ENCODE peak calls at places on chromosome 10, in six cellular contexts. A is GM12864, U is nephron progenitor cell, R is HFFc6, H is AG04450, Q is fibroblast of villous mesenchyme. B is an unnamed sample.
A peak's percentile ranks its signal among the peaks of the same experiment; 100 is the strongest.

GRCh38 chr10:77959384-77959783 is 32.8 kb upstream of the DLG5 start:
- DNase-seq in A (no peak), H (no peak), R (no peak), U (no peak), Q (no peak), B (no peak)

GRCh38 chr10:86410542-86411124 is 44.0 kb upstream of the GRID1 start:
- DNase-seq in A (no peak), H (peak; percentile 37), U (no peak), R (peak; percentile 89), Q (peak; percentile 49), B (peak; percentile 69)

GRCh38 chr10:123742751-123743440 is 76.7 kb downstream of the GPR26 start:
- DNase-seq in H (no peak), A (no peak), R (no peak), U (no peak), Q (no peak), B (no peak)

GRCh38 chr10:48996-49395 is at the start of gene TUBB8:
- DNase-seq in Q (no peak), A (no peak), R (no peak), H (no peak), U (no peak), B (no peak)

GRCh38 chr10:61847640-61848039 is 53.9 kb upstream of the ARID5B start:
- DNase-seq in Q (no peak), H (no peak), U (no peak), A (no peak), R (no peak), B (no peak)

GRCh38 chr10:46787321-46787615 is 124.0 kb upstream of the PTPN20 start:
- DNase-seq in A (no peak), Q (peak; percentile 48), H (no peak), R (peak; percentile 64), U (peak; percentile 3), B (no peak)

GRCh38 chr10:4260483-4260882 is 475.5 kb upstream of the KLF6 start:
- DNase-seq in U (no peak), Q (peak; percentile 91), R (no peak), A (no peak), H (no peak), B (no peak)

GRCh38 chr10:25028711-25029110 is 12.3 kb downstream of the THNSL1 start:
- DNase-seq in A (no peak), H (no peak), U (no peak), R (no peak), Q (no peak), B (no peak)

GRCh38 chr10:73891585-73891984 is 17.2 kb upstream of the CAMK2G start:
- DNase-seq in R (no peak), H (no peak), U (no peak), A (no peak), Q (no peak), B (no peak)

GRCh38 chr10:87092861-87093460 is 1.7 kb downstream of the GLUD1 start:
- DNase-seq in Q (peak; percentile 74), A (no peak), R (peak; percentile 41), H (no peak), U (no peak), B (no peak)

GRCh38 chr10:102502029-102502336 is 529 bp downstream of the ACTR1A start:
- DNase-seq in H (peak; percentile 99), A (peak; percentile 98), U (peak; percentile 99), Q (peak; percentile 100), R (peak; percentile 100), B (peak; percentile 94)

GRCh38 chr10:87589653-87590052 is 70.0 kb upstream of the PAPSS2 start:
- DNase-seq in U (no peak), A (no peak), H (peak; percentile 16), Q (no peak), R (peak; percentile 66), B (peak; percentile 70)

GRCh38 chr10:112678581-112678980 is 231.6 kb downstream of the VTI1A start:
- DNase-seq in U (no peak), A (no peak), R (no peak), H (no peak), Q (peak; percentile 4), B (no peak)

GRCh38 chr10:121556918-121557573 is 41.2 kb downstream of the FGFR2 start:
- DNase-seq in H (no peak), R (no peak), Q (peak; percentile 1), U (no peak), A (no peak), B (no peak)

GRCh38 chr10:4086041-4086886 is 301.3 kb upstream of the KLF6 start:
- DNase-seq in Q (no peak), A (no peak), R (no peak), H (no peak), U (no peak), B (no peak)

GRCh38 chr10:113683300-113683699 is 3.6 kb downstream of the CASP7 start:
- DNase-seq in H (no peak), R (no peak), Q (no peak), A (no peak), U (no peak), B (no peak)

GRCh38 chr10:23535381-23535780 is 96.5 kb downstream of the OTUD1 start:
- DNase-seq in U (no peak), A (no peak), R (no peak), Q (no peak), H (no peak), B (no peak)
- TF ChIP-seq CTCF in U (no peak), A (no peak), R (no peak), Q (no peak), H (no peak), B (no peak)

GRCh38 chr10:48309711-48310226 is 3.3 kb downstream of the MAPK8 start:
- DNase-seq in H (no peak), Q (peak; percentile 34), R (peak; percentile 77), A (no peak), U (no peak), B (no peak)
- TF ChIP-seq CTCF in H (peak; percentile 9), Q (peak; percentile 7), R (peak; percentile 58), A (peak; percentile 39), U (no peak), B (peak; percentile 4)

GRCh38 chr10:100866010-100866409 is 46.8 kb upstream of the SLF2 start:
- DNase-seq in Q (no peak), R (no peak), A (no peak), U (no peak), H (no peak), B (no peak)

GRCh38 chr10:100868391-100868790 is 44.4 kb upstream of the SLF2 start:
- DNase-seq in R (no peak), U (no peak), A (no peak), H (no peak), Q (no peak), B (no peak)

GRCh38 chr10:100864981-100865380 is 47.8 kb upstream of the SLF2 start:
- DNase-seq in A (no peak), U (no peak), Q (no peak), H (no peak), R (no peak), B (no peak)

GRCh38 chr10:100867564-100867963 is 45.2 kb upstream of the SLF2 start:
- DNase-seq in R (no peak), A (no peak), U (no peak), Q (no peak), H (no peak), B (no peak)

DNA sequence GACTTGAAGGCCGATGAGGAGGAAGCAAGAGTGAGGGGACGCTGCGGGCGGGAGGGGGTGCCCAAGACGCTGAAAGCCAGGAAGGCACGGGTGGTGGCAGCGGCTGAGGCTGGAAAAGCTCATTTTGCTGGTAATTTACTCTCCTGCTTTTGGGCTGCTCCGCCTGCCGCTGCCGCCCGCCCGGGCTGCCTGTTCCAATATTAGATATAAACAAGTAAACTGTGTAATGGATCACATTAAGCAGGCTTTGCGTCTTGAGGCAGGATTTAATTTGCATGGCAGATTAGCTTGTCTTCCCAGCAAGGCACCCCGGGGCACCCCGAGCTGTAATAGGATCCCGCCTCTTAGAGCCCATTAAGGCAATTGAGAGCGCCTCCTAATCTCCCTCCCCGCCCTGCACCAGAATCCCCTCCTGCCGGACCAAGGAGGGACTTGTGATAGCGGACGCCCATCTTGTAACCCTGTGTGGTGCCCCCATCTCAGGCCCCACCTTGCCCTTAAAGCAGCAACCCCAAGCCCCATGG is 46.1 kb upstream of the SLF2 start:
- DNase-seq in U (no peak), R (no peak), A (no peak), Q (no peak), H (no peak), B (no peak)
- TF ChIP-seq CTCF in U (no peak), R (no peak), A (no peak), Q (no peak), H (no peak), B (no peak)

GRCh38 chr10:43420369-43421200 is 11.6 kb upstream of the HNRNPF start:
- DNase-seq in A (no peak), U (peak; percentile 67), Q (peak; percentile 98), R (peak; percentile 74), H (no peak), B (peak; percentile 30)
- TF ChIP-seq CTCF in A (peak; percentile 20), U (no peak), Q (peak; percentile 14), R (peak; percentile 60), H (peak; percentile 20), B (peak; percentile 21)

GRCh38 chr10:7438196-7438986 is 27.6 kb upstream of the SFMBT2 start:
- DNase-seq in U (no peak), Q (peak; percentile 35), A (no peak), H (no peak), R (no peak), B (no peak)
- TF ChIP-seq CTCF in U (no peak), Q (no peak), A (no peak), H (no peak), R (no peak), B (no peak)

GRCh38 chr10:11261143-11261542 is 243.5 kb downstream of the CELF2 start:
- DNase-seq in A (no peak), H (no peak), U (no peak), R (no peak), Q (no peak), B (no peak)

GRCh38 chr10:11262210-11263038 is 244.8 kb downstream of the CELF2 start:
- DNase-seq in Q (no peak), H (no peak), A (no peak), R (no peak), U (no peak), B (no peak)

GRCh38 chr10:11261687-11262086 is 244.0 kb downstream of the CELF2 start:
- DNase-seq in Q (no peak), R (no peak), H (no peak), A (no peak), U (no peak), B (no peak)

GRCh38 chr10:11263039-11263345 is 245.3 kb downstream of the CELF2 start:
- DNase-seq in U (no peak), R (no peak), H (no peak), A (no peak), Q (no peak), B (no peak)

DNA sequence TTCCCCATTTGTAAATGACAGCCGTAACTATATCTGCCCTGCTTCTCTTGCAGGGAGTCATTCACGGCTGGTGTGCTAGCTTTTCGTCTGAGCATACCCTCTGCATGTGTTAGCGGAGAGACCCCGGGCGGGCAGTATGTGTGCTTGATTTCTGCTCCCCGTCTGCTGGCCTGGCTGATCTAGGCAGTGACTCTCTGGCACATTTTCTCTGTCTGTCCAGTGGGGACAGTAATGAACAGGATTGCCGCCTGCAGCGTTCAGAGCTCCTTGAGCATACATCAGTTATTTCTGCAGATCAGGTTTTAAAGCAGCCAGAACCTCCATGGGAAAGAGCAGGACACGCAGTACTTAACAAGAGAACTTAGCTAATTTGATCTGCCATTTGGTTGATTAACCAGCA is 242.5 kb downstream of the CELF2 start:
- DNase-seq in Q (no peak), R (no peak), H (no peak), A (no peak), U (peak; percentile 19), B (no peak)
- TF ChIP-seq CTCF in Q (no peak), R (no peak), H (no peak), A (no peak), U (no peak), B (no peak)

B was measured in BJ.